ENCODE peak calls at places on chromosome 22, in ten cellular contexts. Y is lung microvascular endothelial cell; B is OCI-M1; M is Right ventricle myocardium inferior; V is AG09319; E is amygdala; G is GM13976; T is activated CD8-positive, alpha-beta memory T cell treated with anti-CD3 and anti-CD28 coated beads for 48 hours; F is activated T-cell treated with anti-CD3 and anti-CD28 coated beads, Interleukin-2, amount 50 U/mL, for 72 hours; Z is EL. O is an unnamed sample.

GRCh38 chr22:46528121-46528610 is 9.3 kb downstream of the CELSR1 start:
- DNase-seq in E (no peak), B (peak; percentile 77), G (no peak), F (peak; percentile 6), T (no peak), M (no peak), Y (peak; percentile 63), Z (peak; percentile 48), V (no peak), O (no peak)

GRCh38 chr22:23414727-23415489 is 165.2 kb downstream of the IGLL1 start:
- DNase-seq in V (no peak), T (no peak), G (no peak), Z (no peak), F (no peak), M (no peak), B (no peak), E (no peak), Y (no peak), O (no peak)

GRCh38 chr22:50236731-50237409 is 8.0 kb downstream of the TUBGCP6 start:
- DNase-seq in B (peak; percentile 1), M (no peak), F (no peak), V (no peak), Y (peak; percentile 47), Z (no peak), E (no peak), T (no peak), G (no peak), O (no peak)

GRCh38 chr22:17578129-17578754 is 14.9 kb downstream of the SLC25A18 start:
- DNase-seq in F (no peak), E (peak; percentile 73), B (no peak), G (no peak), Y (peak; percentile 37), Z (no peak), M (peak; percentile 74), T (no peak), V (no peak), O (no peak)

GRCh38 chr22:19691721-19692341 is 22.5 kb upstream of the SEPTIN5 start:
- DNase-seq in E (no peak), B (no peak), Z (peak; percentile 41), M (no peak), T (no peak), V (peak; percentile 5), G (no peak), Y (no peak), F (no peak), O (no peak)

GRCh38 chr22:49701380-49702067 is 126.1 kb downstream of the BRD1 start:
- DNase-seq in E (no peak), M (no peak), V (no peak), B (peak; percentile 18), T (no peak), G (no peak), Y (peak; percentile 7), F (no peak), Z (no peak), O (no peak)

GRCh38 chr22:43516386-43516785 is 104.6 kb downstream of the MPPED1 start:
- DNase-seq in Y (no peak), Z (no peak), E (no peak), B (no peak), G (no peak), M (no peak), T (no peak), F (no peak), V (no peak), O (no peak)

GRCh38 chr22:23243006-23243573 is 62.8 kb downstream of the BCR start:
- DNase-seq in B (peak; percentile 19), Y (no peak), F (peak; percentile 80), E (no peak), M (no peak), Z (no peak), V (no peak), G (peak; percentile 74), T (peak; percentile 38), O (peak; percentile 74)

GRCh38 chr22:44685384-44686056 is 16.5 kb upstream of the PRR5 start:
- DNase-seq in F (peak; percentile 87), Z (peak; percentile 73), E (no peak), B (peak; percentile 84), T (peak; percentile 64), V (no peak), G (peak; percentile 75), Y (peak; percentile 44), M (no peak), O (peak; percentile 73)

GRCh38 chr22:29773233-29773632 is 6.1 kb downstream of the UQCR10 start:
- DNase-seq in V (no peak), B (no peak), Z (peak; percentile 62), T (no peak), M (no peak), F (no peak), E (no peak), G (no peak), Y (no peak), O (no peak)

GRCh38 chr22:42680648-42681047 is 31.5 kb upstream of the CYB5R3 start:
- DNase-seq in Z (peak; percentile 98), G (no peak), B (no peak), T (no peak), V (no peak), M (no peak), Y (peak; percentile 86), E (no peak), F (no peak), O (no peak)

GRCh38 chr22:28424427-28425080 is 255.1 kb downstream of the TTC28 start:
- DNase-seq in Y (no peak), Z (peak; percentile 9), F (no peak), V (peak; percentile 74), T (no peak), E (no peak), B (no peak), M (no peak), G (no peak), O (no peak)

GRCh38 chr22:35299217-35299716 is 427 bp upstream of the TOM1 start:
- DNase-seq in Y (peak; percentile 9), M (no peak), T (no peak), F (no peak), V (no peak), G (no peak), E (no peak), B (peak; percentile 83), Z (peak; percentile 47), O (no peak)

GRCh38 chr22:30308518-30309230 is 18.1 kb downstream of the TBC1D10A start:
- DNase-seq in F (no peak), Y (no peak), V (no peak), B (no peak), T (no peak), M (no peak), G (peak; percentile 78), Z (no peak), E (no peak), O (peak; percentile 75)

GRCh38 chr22:31492151-31492550 is 2.5 kb upstream of the EIF4ENIF1 start:
- DNase-seq in V (no peak), B (no peak), G (no peak), Z (no peak), E (no peak), F (no peak), T (no peak), Y (no peak), M (no peak), O (no peak)

GRCh38 chr22:47372111-47372581 is 609.7 kb downstream of the TBC1D22A start:
- DNase-seq in E (no peak), M (no peak), V (no peak), G (no peak), B (no peak), T (no peak), F (no peak), Z (no peak), Y (no peak), O (no peak)

GRCh38 chr22:29093501-29093921 is 20.7 kb downstream of the KREMEN1 start:
- DNase-seq in V (peak; percentile 67), G (no peak), T (no peak), B (no peak), Y (no peak), E (no peak), Z (peak; percentile 76), M (no peak), F (no peak), O (no peak)

GRCh38 chr22:32204856-32205722 is at the start of gene RFPL2:
- DNase-seq in Z (peak; percentile 62), E (no peak), B (no peak), Y (peak; percentile 50), T (no peak), F (peak; percentile 27), G (peak; percentile 61), V (no peak), M (no peak), O (peak; percentile 58)

GRCh38 chr22:36065775-36066544 is 37.3 kb upstream of the RBFOX2 start:
- DNase-seq in B (peak; percentile 96), T (peak; percentile 45), V (peak; percentile 93), M (peak; percentile 91), Z (peak; percentile 98), F (peak; percentile 83), E (peak; percentile 66), G (peak; percentile 85), Y (peak; percentile 93), O (peak; percentile 84)

GRCh38 chr22:39643311-39644083 is 72.9 kb downstream of the CACNA1I start:
- DNase-seq in T (no peak), E (no peak), M (no peak), B (no peak), G (no peak), Y (no peak), V (no peak), Z (no peak), F (no peak), O (no peak)

GRCh38 chr22:25630446-25630845 is 66.0 kb downstream of the GRK3 start:
- DNase-seq in Y (no peak), F (no peak), E (no peak), Z (peak; percentile 23), G (no peak), B (no peak), M (no peak), T (no peak), V (no peak), O (no peak)

GRCh38 chr22:42622061-42622710 is 7.5 kb upstream of the POLDIP3 start:
- DNase-seq in B (no peak), E (no peak), T (no peak), M (peak; percentile 58), Z (no peak), Y (no peak), V (no peak), G (no peak), F (no peak), O (no peak)

GRCh38 chr22:30649430-30650007 is 13.9 kb downstream of the SLC35E4 start:
- DNase-seq in F (peak; percentile 89), B (peak; percentile 51), V (no peak), Z (peak; percentile 92), G (peak; percentile 82), E (no peak), Y (peak; percentile 81), T (peak; percentile 73), M (no peak), O (peak; percentile 82)

GRCh38 chr22:25051983-25052710 is 99.6 kb downstream of the KIAA1671 start:
- DNase-seq in V (no peak), G (no peak), F (no peak), T (no peak), B (no peak), Y (no peak), M (peak; percentile 45), Z (no peak), E (no peak), O (no peak)

O was measured in GM13977.